ENCODE peak calls at places on chromosomes 2 and 18, in nine cellular contexts. J is lung, Z is transverse colon, M is endodermal cell, C is endothelial cell, U is stomach, F is RWPE1, G is GM12864, A is A549. S is an unnamed sample.

GRCh38 chr2:161134547-161135518 is 25.4 kb upstream of the TANK start:
- DNase-seq in M (no peak), J (no peak), Z (no peak), U (peak), C (no peak), F (peak), A (peak), G (no peak), S (peak)

GRCh38 chr18:58896268-58896667 is 31.6 kb downstream of the ZNF532 start:
- DNase-seq in U (no peak), A (no peak), F (no peak), G (peak), J (no peak), C (no peak), M (no peak), Z (peak), S (no peak)

GRCh38 chr18:22342625-22343024 is 75.1 kb downstream of the CTAGE1 start:
- DNase-seq in J (peak), Z (peak), C (no peak), U (peak), F (peak), G (no peak), A (no peak), M (no peak), S (no peak)

GRCh38 chr2:178478102-178478441 is 328 bp downstream of the FKBP7 start:
- DNase-seq in F (no peak), J (no peak), M (no peak), G (no peak), U (no peak), Z (peak), C (peak), A (no peak), S (no peak)

GRCh38 chr2:55761024-55761423 is 67.4 kb upstream of the PNPT1 start:
- DNase-seq in F (no peak), M (no peak), C (no peak), J (no peak), A (no peak), U (no peak), Z (no peak), G (no peak), S (no peak)

GRCh38 chr18:69435000-69435399 is 34.3 kb downstream of the DOK6 start:
- DNase-seq in U (no peak), G (no peak), A (no peak), F (no peak), C (no peak), J (no peak), Z (no peak), M (no peak), S (no peak)

GRCh38 chr2:100893753-100894530 is 74.0 kb downstream of the NPAS2 start:
- DNase-seq in U (no peak), Z (no peak), M (peak), J (no peak), A (peak), F (no peak), G (no peak), C (no peak), S (no peak)

GRCh38 chr2:157055660-157056199 is 201.8 kb upstream of the GALNT5 start:
- DNase-seq in M (no peak), A (peak), Z (no peak), J (no peak), U (no peak), F (peak), C (no peak), G (no peak), S (no peak)

GRCh38 chr2:26903676-26904075 is 55.7 kb downstream of the DPYSL5 start:
- DNase-seq in A (no peak), J (no peak), U (no peak), C (no peak), M (no peak), Z (no peak), F (no peak), G (no peak), S (no peak)

DNA sequence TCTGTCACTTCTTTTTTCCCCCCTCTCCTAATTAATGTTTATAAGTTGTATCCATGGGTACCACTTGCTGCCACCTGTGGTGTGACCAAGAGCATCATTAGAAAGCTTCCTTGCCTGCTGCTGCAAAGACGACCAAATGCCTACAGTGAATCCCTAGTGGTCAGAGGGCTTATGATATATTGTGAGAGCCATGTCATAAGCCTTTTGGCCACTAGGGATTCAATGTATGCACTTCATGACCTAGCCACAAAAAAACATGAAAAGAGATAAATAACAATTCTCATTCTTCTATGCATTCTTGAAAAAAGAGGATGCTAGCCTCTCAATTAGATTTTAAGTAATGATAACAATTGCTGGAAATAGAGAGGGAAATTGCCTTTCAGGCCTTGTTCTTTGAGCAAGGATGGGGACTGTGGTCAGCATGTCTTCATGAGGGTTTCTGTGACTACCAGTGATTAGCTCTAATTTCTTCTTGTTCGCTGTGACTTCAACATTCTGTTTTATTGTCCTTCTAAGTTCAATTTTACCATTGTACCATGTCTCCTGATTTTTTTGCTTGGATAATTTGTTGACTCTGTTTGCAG is 435.3 kb downstream of the TGIF1 start:
- DNase-seq in G (no peak), C (no peak), Z (no peak), A (peak), U (no peak), J (no peak), F (peak), M (no peak), S (no peak)
- TF ChIP-seq CTCF in G (peak), C (peak), Z (peak), A (peak), U (no peak), J (no peak), F (no peak), M (peak), S (no peak)

DNA sequence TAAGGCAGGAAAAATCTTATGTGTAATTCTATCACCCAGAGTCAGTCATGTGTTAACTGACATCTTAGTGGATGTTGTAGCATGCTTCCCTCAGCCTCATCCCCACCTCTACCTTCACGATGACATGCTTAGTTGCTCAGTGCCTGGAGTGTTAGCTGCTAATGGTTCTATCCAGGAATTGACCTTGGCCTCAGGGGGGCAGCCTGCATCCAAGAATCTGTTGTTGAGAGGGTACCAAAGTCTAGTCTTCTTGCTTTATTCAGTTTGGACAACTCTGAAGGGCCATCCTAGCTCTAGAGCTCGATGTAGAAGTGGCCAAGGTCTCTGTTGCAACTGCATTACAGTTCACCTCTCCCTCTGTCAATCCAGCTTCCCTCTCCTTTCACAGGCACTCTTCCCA is 61.2 kb downstream of the ACYP2 start:
- DNase-seq in G (no peak), U (no peak), J (peak), M (peak), A (peak), F (no peak), C (peak), Z (peak), S (no peak)
- TF ChIP-seq CTCF in G (peak), U (no peak), J (peak), M (peak), A (peak), F (no peak), C (no peak), Z (peak), S (peak)

GRCh38 chr18:65936678-65937077 is 185.9 kb downstream of the CDH7 start:
- DNase-seq in G (no peak), M (no peak), A (no peak), U (no peak), J (no peak), C (no peak), F (no peak), Z (no peak), S (no peak)
- TF ChIP-seq CTCF in G (no peak), M (peak), A (no peak), U (no peak), J (no peak), C (no peak), F (no peak), Z (no peak), S (no peak)

GRCh38 chr2:176133366-176133765 is 3.9 kb downstream of the HOXD8 start:
- DNase-seq in U (no peak), F (no peak), Z (no peak), C (no peak), J (no peak), A (no peak), M (no peak), G (no peak), S (no peak)

GRCh38 chr2:176136375-176137248 is 7.1 kb downstream of the HOXD8 start:
- DNase-seq in Z (peak), U (no peak), M (peak), J (no peak), G (no peak), C (no peak), A (peak), F (no peak), S (no peak)

GRCh38 chr2:176137249-176137573 is 7.7 kb downstream of the HOXD8 start:
- DNase-seq in F (no peak), J (no peak), G (no peak), U (no peak), A (no peak), C (no peak), M (no peak), Z (no peak), S (no peak)

GRCh38 chr2:176134045-176134444 is 4.5 kb downstream of the HOXD8 start:
- DNase-seq in U (no peak), A (no peak), Z (no peak), M (peak), G (no peak), J (no peak), F (no peak), C (no peak), S (no peak)

DNA sequence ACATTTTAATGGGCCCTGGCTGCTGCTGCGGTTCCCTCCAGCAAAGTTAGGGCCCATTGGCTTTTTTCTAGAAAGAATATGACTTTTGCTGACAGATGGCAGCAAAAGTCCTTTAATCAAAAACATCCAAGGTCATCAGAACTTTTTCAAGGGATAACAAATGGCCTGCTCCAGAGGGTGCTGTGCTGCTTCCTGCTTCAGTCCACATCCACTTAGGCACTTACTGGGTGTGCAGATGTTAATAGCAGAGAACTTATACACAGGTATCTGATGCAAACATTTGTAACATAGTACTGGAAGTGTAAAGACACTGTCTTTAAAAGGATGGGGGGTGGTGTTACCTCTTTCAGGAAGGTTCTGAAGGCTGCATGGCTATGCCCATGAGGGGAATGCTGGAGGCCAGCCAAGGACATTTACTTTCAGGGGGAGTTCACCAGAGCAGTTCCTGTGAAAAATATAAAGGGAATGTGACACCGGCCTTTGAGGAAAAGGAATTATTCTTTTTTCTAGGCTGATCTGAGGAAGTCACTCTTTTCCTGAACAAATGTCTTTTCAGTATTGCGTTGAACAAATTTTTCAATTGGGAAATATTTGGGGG is 5.6 kb downstream of the HOXD8 start:
- DNase-seq in C (no peak), U (no peak), F (no peak), G (no peak), M (no peak), A (peak), Z (no peak), J (no peak), S (no peak)
- TF ChIP-seq CTCF in C (no peak), U (no peak), F (no peak), G (no peak), M (no peak), A (no peak), Z (no peak), J (no peak), S (no peak)

GRCh38 chr2:205849136-205849535 is 166.8 kb downstream of the NRP2 start:
- DNase-seq in G (no peak), J (no peak), U (no peak), F (no peak), M (no peak), Z (no peak), C (no peak), A (no peak), S (no peak)
- TF ChIP-seq CTCF in G (no peak), J (no peak), U (no peak), F (no peak), M (no peak), Z (no peak), C (no peak), A (no peak), S (no peak)

GRCh38 chr18:47932170-47932569 is 1.7 kb upstream of the SMAD2 start:
- DNase-seq in G (no peak), M (no peak), J (no peak), C (no peak), U (no peak), F (no peak), Z (no peak), A (no peak), S (no peak)

GRCh38 chr18:47930086-47930843 is at the start of gene SMAD2:
- DNase-seq in A (peak), Z (peak), J (peak), M (peak), C (peak), F (peak), G (peak), U (peak), S (peak)

GRCh38 chr18:47930844-47931706 is 616 bp upstream of the SMAD2 start:
- DNase-seq in J (peak), A (peak), C (peak), F (peak), M (peak), U (peak), G (peak), Z (peak), S (peak)

GRCh38 chr18:47932603-47933002 is 2.1 kb upstream of the SMAD2 start:
- DNase-seq in U (no peak), C (no peak), Z (no peak), M (no peak), F (no peak), G (no peak), A (peak), J (no peak), S (no peak)

GRCh38 chr18:47931707-47932103 is 1.2 kb upstream of the SMAD2 start:
- DNase-seq in U (peak), A (peak), J (no peak), G (peak), F (no peak), Z (peak), C (peak), M (no peak), S (peak)
- TF ChIP-seq CTCF in U (no peak), A (peak), J (no peak), G (peak), F (peak), Z (no peak), C (no peak), M (peak), S (no peak)

GRCh38 chr18:25351773-25352628 is at the start of gene ZNF521:
- DNase-seq in M (peak), U (peak), A (peak), C (peak), Z (peak), J (peak), F (peak), G (no peak), S (peak)
- TF ChIP-seq CTCF in M (peak), U (no peak), A (no peak), C (peak), Z (no peak), J (no peak), F (no peak), G (peak), S (no peak)

S was measured in prostate gland.